ENCODE peak calls at places on chromosomes 12 and 14, in seven cellular contexts. M is left ventricle myocardium inferior, F is fibroblast of lung, T is IMR-90, I is K562, Q is endothelial cell of umbilical vein, R is right cardiac atrium. Z is an unnamed sample.

GRCh38 chr14:93546642-93547041 is 115.9 kb downstream of the UNC79 start:
- DNase-seq in M (no peak), F (no peak), T (no peak), I (no peak), Q (no peak), R (no peak), Z (no peak)

GRCh38 chr12:122672515-122672914 is 30.6 kb downstream of the HCAR2 start:
- DNase-seq in M (no peak), F (no peak), T (no peak), I (no peak), Q (no peak), R (no peak), Z (no peak)

GRCh38 chr12:3976351-3976938 is 103.2 kb upstream of the PARP11 start:
- DNase-seq in M (no peak), F (no peak), T (no peak), I (no peak), Q (no peak), R (no peak), Z (no peak)

GRCh38 chr12:109822951-109823411 is 10.2 kb downstream of the TRPV4 start:
- DNase-seq in M (no peak), F (peak; percentile 34), T (no peak), I (no peak), Q (no peak), R (no peak), Z (no peak)

GRCh38 chr14:75335588-75335987 is 57.0 kb downstream of the FOS start:
- DNase-seq in M (no peak), F (no peak), T (no peak), I (no peak), Q (no peak), R (no peak), Z (no peak)

GRCh38 chr12:80988986-80989385 is 51.3 kb upstream of the LIN7A start:
- DNase-seq in M (no peak), F (peak; percentile 70), T (no peak), I (no peak), Q (no peak), R (no peak), Z (no peak)

GRCh38 chr12:31682136-31682962 is 22.9 kb downstream of the ETFBKMT start:
- DNase-seq in M (peak; percentile 23), F (peak; percentile 74), T (peak; percentile 82), I (peak; percentile 73), Q (peak; percentile 87), R (peak; percentile 28), Z (peak; percentile 83)

GRCh38 chr12:22121224-22121623 is 75.2 kb downstream of the CMAS start:
- DNase-seq in M (no peak), F (no peak), T (no peak), I (no peak), Q (no peak), R (no peak), Z (no peak)

GRCh38 chr12:40158592-40159111 is 52.8 kb upstream of the SLC2A13 start:
- DNase-seq in M (no peak), F (no peak), T (no peak), I (no peak), Q (no peak), R (no peak), Z (no peak)

GRCh38 chr12:29322157-29322556 is 58.8 kb downstream of the ERGIC2 start:
- DNase-seq in M (no peak), F (no peak), T (no peak), I (no peak), Q (no peak), R (no peak), Z (no peak)

GRCh38 chr12:6631549-6631961 is 4.2 kb downstream of the LPAR5 start:
- DNase-seq in M (no peak), F (no peak), T (no peak), I (no peak), Q (no peak), R (no peak), Z (no peak)

GRCh38 chr12:119835068-119835467 is 42.1 kb downstream of the CIT start:
- DNase-seq in M (no peak), F (no peak), T (peak; percentile 17), I (no peak), Q (no peak), R (no peak), Z (no peak)

GRCh38 chr12:45232146-45232731 is 16.3 kb downstream of the ANO6 start:
- DNase-seq in M (no peak), F (peak; percentile 19), T (peak; percentile 25), I (no peak), Q (no peak), R (no peak), Z (no peak)

GRCh38 chr12:17020765-17021164 is 414.8 kb upstream of the LMO3 start:
- DNase-seq in M (no peak), F (no peak), T (no peak), I (no peak), Q (no peak), R (no peak), Z (no peak)

GRCh38 chr12:68455676-68456345 is 123.6 kb upstream of the MDM1 start:
- DNase-seq in M (no peak), F (peak; percentile 34), T (peak; percentile 12), I (no peak), Q (peak; percentile 40), R (no peak), Z (peak; percentile 79)

GRCh38 chr12:100566887-100567637 is 6.4 kb upstream of the GAS2L3 start:
- DNase-seq in M (no peak), F (peak; percentile 18), T (peak; percentile 34), I (no peak), Q (no peak), R (no peak), Z (no peak)

GRCh38 chr12:25394025-25394424 is 143.3 kb upstream of the KRAS start:
- DNase-seq in M (no peak), F (no peak), T (no peak), I (no peak), Q (no peak), R (no peak), Z (no peak)

GRCh38 chr12:70427611-70428010 is 61.5 kb downstream of the KCNMB4 start:
- DNase-seq in M (no peak), F (no peak), T (no peak), I (no peak), Q (no peak), R (no peak), Z (no peak)

GRCh38 chr12:117762143-117762542 is 206.6 kb downstream of the KSR2 start:
- DNase-seq in M (no peak), F (no peak), T (no peak), I (no peak), Q (peak; percentile 40), R (no peak), Z (no peak)

GRCh38 chr14:36519431-36520321 is at the start of gene NKX2-1:
- DNase-seq in M (no peak), F (peak; percentile 58), T (no peak), I (no peak), Q (no peak), R (no peak), Z (no peak)

GRCh38 chr14:88630565-88630964 is 67.7 kb downstream of the ZC3H14 start:
- DNase-seq in M (no peak), F (peak; percentile 91), T (peak; percentile 77), I (no peak), Q (peak; percentile 34), R (no peak), Z (no peak)

GRCh38 chr12:42261708-42262107 is 23.7 kb upstream of the YAF2 start:
- DNase-seq in M (no peak), F (no peak), T (no peak), I (no peak), Q (no peak), R (no peak), Z (no peak)

GRCh38 chr12:12333980-12334709 is 15.9 kb downstream of the MANSC1 start:
- DNase-seq in M (peak; percentile 48), F (peak; percentile 49), T (peak; percentile 46), I (peak; percentile 66), Q (peak; percentile 67), R (peak; percentile 53), Z (peak; percentile 88)

GRCh38 chr12:79897617-79898016 is 37.3 kb downstream of the PPP1R12A start:
- DNase-seq in M (no peak), F (peak; percentile 100), T (peak; percentile 95), I (no peak), Q (no peak), R (no peak), Z (no peak)

GRCh38 chr12:80509781-80510556 is 65.9 kb downstream of the PTPRQ start:
- DNase-seq in M (no peak), F (peak; percentile 75), T (peak; percentile 87), I (no peak), Q (no peak), R (no peak), Z (no peak)

GRCh38 chr14:50001999-50002925 is 109.4 kb downstream of the ARF6 start:
- DNase-seq in M (no peak), F (no peak), T (no peak), I (no peak), Q (no peak), R (no peak), Z (peak; percentile 88)
- H3K27ac ChIP-seq in M (peak overlapping the region; percentile 90), F (peak overlapping the region; percentile 97), T (peak overlapping the region; percentile 86), I (peak overlapping the region; percentile 92), Q (no peak overlapping the region), R (peak overlapping the region; percentile 56), Z (peak overlapping the region; percentile 87)

GRCh38 chr12:53062011-53062961 is 12.4 kb downstream of the TNS2 start:
- DNase-seq in M (no peak), F (no peak), T (no peak), I (no peak), Q (no peak), R (peak; percentile 23), Z (peak; percentile 63)

GRCh38 chr12:53061404-53062010 is 11.6 kb downstream of the TNS2 start:
- DNase-seq in M (no peak), F (no peak), T (no peak), I (peak; percentile 64), Q (no peak), R (peak; percentile 41), Z (peak; percentile 70)

GRCh38 chr12:53059434-53060063 is 9.7 kb downstream of the TNS2 start:
- DNase-seq in M (no peak), F (no peak), T (no peak), I (no peak), Q (no peak), R (peak; percentile 28), Z (no peak)

GRCh38 chr12:53060064-53060720 is 10.3 kb downstream of the TNS2 start:
- DNase-seq in M (no peak), F (no peak), T (no peak), I (no peak), Q (no peak), R (no peak), Z (no peak)

GRCh38 chr12:53060721-53061276 is 10.9 kb downstream of the TNS2 start:
- DNase-seq in M (no peak), F (no peak), T (no peak), I (no peak), Q (peak; percentile 24), R (peak; percentile 48), Z (peak; percentile 77)
- H3K27ac ChIP-seq in M (peak overlapping the region; percentile 100), F (no peak overlapping the region), T (no peak overlapping the region), I (no peak overlapping the region), Q (no peak overlapping the region), R (peak overlapping the region; percentile 24), Z (peak overlapping the region; percentile 79)

DNA sequence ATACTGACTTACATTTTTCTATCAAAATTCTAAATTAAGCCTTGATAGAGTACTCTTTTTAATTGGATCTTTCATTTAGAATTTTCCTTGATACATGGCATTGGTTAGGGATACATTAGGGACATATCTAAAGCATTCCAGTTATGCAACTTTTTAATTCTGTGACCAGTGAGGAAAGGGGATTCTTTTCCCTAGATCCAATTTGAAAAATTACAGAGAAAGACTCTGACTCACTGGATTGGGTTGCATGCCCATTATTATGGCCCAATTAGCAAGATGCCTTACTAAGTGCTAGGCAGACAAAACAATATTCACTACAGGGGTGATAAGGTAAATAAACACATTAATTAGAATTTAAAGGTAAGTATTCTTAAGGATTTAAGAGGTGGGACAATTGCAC is 5.2 kb upstream of the RAD52 start:
- DNase-seq in M (no peak), F (peak; percentile 28), T (no peak), I (no peak), Q (no peak), R (no peak), Z (no peak)
- H3K27ac ChIP-seq in M (no peak overlapping the region), F (no peak overlapping the region), T (no peak overlapping the region), I (no peak overlapping the region), Q (no peak overlapping the region), R (no peak overlapping the region), Z (no peak overlapping the region)

GRCh38 chr12:62785941-62786559 is 148.9 kb downstream of the PPM1H start:
- DNase-seq in M (no peak), F (peak; percentile 99), T (peak; percentile 93), I (no peak), Q (peak; percentile 97), R (peak; percentile 65), Z (no peak)
- H3K27ac ChIP-seq in M (peak overlapping the region; percentile 86), F (peak overlapping the region; percentile 17), T (peak overlapping the region; percentile 55), I (peak overlapping the region; percentile 19), Q (peak overlapping the region; percentile 99), R (peak overlapping the region; percentile 54), Z (peak overlapping the region; percentile 41)

Z was measured in spleen.